ENCODE peak calls at places on chromosomes 16 and 17, in nine cellular contexts. M is PC-3, J is neural progenitor cell, V is OCI-LY7, W is GM23338, K is HCT116, G is GM23248, F is MM.1S, P is SK-N-SH. C is an unnamed sample. For H3K4me1, the result is how much of the 10 kb centered on the place peaks cover.

GRCh38 chr17:63275968-63276349 is 170.1 kb downstream of the CYB561 start:
- DNase-seq in M (no peak), J (no peak), V (no peak), W (no peak), K (no peak), G (peak), F (no peak), P (no peak), C (no peak)

GRCh38 chr17:67487506-67487905 is 110.4 kb downstream of the PITPNC1 start:
- DNase-seq in M (no peak), J (no peak), V (no peak), W (no peak), K (no peak), G (peak), F (no peak), P (no peak), C (no peak)

GRCh38 chr17:80847506-80848230 is 144.0 kb upstream of the CHMP6 start:
- DNase-seq in M (no peak), J (no peak), V (no peak), W (no peak), K (no peak), G (no peak), F (no peak), P (no peak), C (no peak)

GRCh38 chr17:17120294-17120693 is 78.0 kb downstream of the MPRIP start:
- DNase-seq in M (no peak), J (no peak), V (no peak), W (no peak), K (no peak), G (peak), F (no peak), P (no peak), C (no peak)

GRCh38 chr17:20266806-20267458 is 200.4 kb downstream of the LGALS9B start:
- DNase-seq in M (no peak), J (no peak), V (no peak), W (no peak), K (no peak), G (peak), F (no peak), P (no peak), C (peak)

GRCh38 chr17:44105941-44106340 is 17.5 kb downstream of the HDAC5 start:
- DNase-seq in M (no peak), J (no peak), V (peak), W (no peak), K (no peak), G (no peak), F (no peak), P (peak), C (no peak)

GRCh38 chr16:61146429-61146828 is 889.8 kb downstream of the CDH8 start:
- DNase-seq in M (no peak), J (no peak), V (peak), W (no peak), K (no peak), G (no peak), F (peak), P (no peak), C (no peak)

GRCh38 chr17:49333806-49334205 is 28.2 kb downstream of the ZNF652 start:
- DNase-seq in M (no peak), J (no peak), V (no peak), W (no peak), K (no peak), G (peak), F (no peak), P (no peak), C (no peak)

GRCh38 chr17:16923097-16923903 is 48.6 kb downstream of the TNFRSF13B start:
- DNase-seq in M (no peak), J (no peak), V (no peak), W (no peak), K (no peak), G (no peak), F (no peak), P (no peak), C (no peak)

GRCh38 chr17:20774472-20775135 is 195.1 kb downstream of the CDRT15L2 start:
- DNase-seq in M (no peak), J (no peak), V (no peak), W (no peak), K (no peak), G (peak), F (peak), P (no peak), C (no peak)

GRCh38 chr17:50953831-50954601 is 87.9 kb upstream of the TOB1 start:
- DNase-seq in M (no peak), J (peak), V (no peak), W (peak), K (no peak), G (peak), F (no peak), P (peak), C (peak)

GRCh38 chr17:82884923-82885322 is 45.1 kb upstream of the ZNF750 start:
- DNase-seq in M (no peak), J (no peak), V (peak), W (no peak), K (no peak), G (no peak), F (no peak), P (no peak), C (no peak)

GRCh38 chr17:58338907-58339774 is 10.5 kb upstream of the TSPOAP1 start:
- DNase-seq in M (no peak), J (peak), V (peak), W (peak), K (no peak), G (peak), F (peak), P (peak), C (no peak)

GRCh38 chr16:14186954-14187306 is 115.8 kb downstream of the MRTFB start:
- DNase-seq in M (no peak), J (no peak), V (no peak), W (no peak), K (no peak), G (peak), F (no peak), P (no peak), C (no peak)

GRCh38 chr17:33595783-33596182 is 302.7 kb upstream of the ASIC2 start:
- DNase-seq in M (no peak), J (peak), V (no peak), W (no peak), K (no peak), G (no peak), F (no peak), P (no peak), C (no peak)

GRCh38 chr16:81071816-81072215 is 5.2 kb downstream of the C16orf46 start:
- DNase-seq in M (peak), J (no peak), V (no peak), W (no peak), K (peak), G (no peak), F (no peak), P (no peak), C (no peak)

GRCh38 chr16:49740190-49740589 is 115.7 kb downstream of the ZNF423 start:
- DNase-seq in M (no peak), J (no peak), V (no peak), W (no peak), K (no peak), G (no peak), F (no peak), P (no peak), C (no peak)

GRCh38 chr17:43530303-43531081 is 15.6 kb downstream of the ETV4 start:
- DNase-seq in M (no peak), J (peak), V (no peak), W (peak), K (peak), G (peak), F (no peak), P (no peak), C (peak)

GRCh38 chr17:9241774-9242496 is 220.6 kb downstream of the NTN1 start:
- DNase-seq in M (no peak), J (no peak), V (no peak), W (no peak), K (no peak), G (no peak), F (no peak), P (no peak), C (no peak)

GRCh38 chr17:81553018-81553615 is 964 bp upstream of the FAAP100 start:
- DNase-seq in M (peak), J (peak), V (peak), W (peak), K (peak), G (peak), F (peak), P (peak), C (peak)

GRCh38 chr17:75079023-75079373 is 8.8 kb upstream of the SLC16A5 start:
- DNase-seq in M (no peak), J (no peak), V (no peak), W (no peak), K (no peak), G (no peak), F (no peak), P (no peak), C (no peak)

GRCh38 chr17:14337596-14338079 is 36.8 kb downstream of the HS3ST3B1 start:
- DNase-seq in M (no peak), J (no peak), V (no peak), W (no peak), K (no peak), G (no peak), F (no peak), P (no peak), C (no peak)

GRCh38 chr16:57603110-57604024 is 25.1 kb upstream of the ADGRG1 start:
- DNase-seq in M (no peak), J (no peak), V (no peak), W (no peak), K (no peak), G (no peak), F (no peak), P (no peak), C (no peak)

GRCh38 chr16:25298165-25298872 is 40.7 kb upstream of the ZKSCAN2 start:
- DNase-seq in M (peak), J (no peak), V (no peak), W (no peak), K (no peak), G (no peak), F (no peak), P (peak), C (no peak)

GRCh38 chr16:22093952-22094351 is 1.6 kb downstream of the VWA3A start:
- DNase-seq in M (no peak), J (peak), V (no peak), W (no peak), K (no peak), G (no peak), F (no peak), P (no peak), C (no peak)

GRCh38 chr17:21272881-21273839 is 11.4 kb upstream of the MAP2K3 start:
- DNase-seq in M (peak), J (no peak), V (peak), W (no peak), K (no peak), G (no peak), F (no peak), P (no peak), C (no peak)

GRCh38 chr17:6930754-6931153 is 65.1 kb upstream of the ALOX12 start:
- DNase-seq in M (no peak), J (no peak), V (no peak), W (no peak), K (no peak), G (no peak), F (no peak), P (no peak), C (no peak)

GRCh38 chr17:15507896-15508295 is 40.5 kb upstream of the CDRT4 start:
- DNase-seq in M (no peak), J (no peak), V (no peak), W (no peak), K (no peak), G (no peak), F (no peak), P (no peak), C (no peak)

GRCh38 chr16:54412777-54413455 is 126.3 kb upstream of the IRX3 start:
- DNase-seq in M (no peak), J (no peak), V (no peak), W (no peak), K (no peak), G (no peak), F (no peak), P (no peak), C (no peak)

GRCh38 chr17:42107597-42108576 is 4.6 kb downstream of the DHX58 start:
- DNase-seq in M (no peak), J (peak), V (peak), W (peak), K (peak), G (peak), F (peak), P (peak), C (peak)

GRCh38 chr16:9139965-9140364 is 48.5 kb downstream of the HAPSTR1 start:
- DNase-seq in M (peak), J (peak), V (peak), W (peak), K (peak), G (peak), F (no peak), P (peak), C (no peak)

GRCh38 chr17:17171991-17172939 is 33.9 kb downstream of the PLD6 start:
- DNase-seq in M (no peak), J (no peak), V (no peak), W (peak), K (no peak), G (no peak), F (no peak), P (no peak), C (no peak)

GRCh38 chr17:28705074-28705659 is 6.5 kb downstream of the PROCA1 start:
- DNase-seq in M (no peak), J (no peak), V (no peak), W (no peak), K (no peak), G (no peak), F (no peak), P (no peak), C (no peak)

GRCh38 chr17:35241520-35241919 is 1.4 kb upstream of the SLFN5 start:
- DNase-seq in M (no peak), J (no peak), V (no peak), W (peak), K (no peak), G (no peak), F (no peak), P (no peak), C (no peak)

DNA sequence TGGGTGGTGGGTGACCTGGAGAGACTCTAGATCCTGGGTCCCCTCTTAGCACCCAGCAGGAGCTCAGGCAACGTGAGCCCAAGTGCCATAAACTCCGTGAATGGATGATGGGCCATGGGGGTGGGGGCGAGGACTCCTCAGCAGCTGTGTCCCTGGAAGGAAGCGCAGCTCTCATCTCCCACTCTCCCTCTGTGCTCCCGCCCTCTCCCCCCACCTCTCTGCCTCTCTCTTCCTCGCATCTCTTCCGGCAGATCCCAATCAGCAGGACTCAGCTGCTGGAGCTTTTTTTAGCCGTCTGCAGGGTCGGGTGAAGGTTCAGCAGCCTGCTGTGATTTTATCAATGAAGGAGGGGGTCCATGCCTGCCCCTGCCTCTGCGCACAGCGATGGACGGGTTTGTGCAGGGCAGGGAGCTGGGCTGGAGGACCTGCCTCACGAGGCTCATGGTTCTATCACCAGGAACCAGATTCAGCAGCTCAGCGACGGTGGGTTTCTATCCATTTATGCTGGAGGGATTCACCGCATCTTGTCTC is 8.3 kb downstream of the CCR7 start:
- DNase-seq in M (no peak), J (no peak), V (no peak), W (no peak), K (no peak), G (no peak), F (no peak), P (peak), C (no peak)
- H3K4me1 ChIP-seq in M (under half), J (under half), V (under half), W (under half), K (under half), G (under half), F (under half), P (under half), C (under half)

DNA sequence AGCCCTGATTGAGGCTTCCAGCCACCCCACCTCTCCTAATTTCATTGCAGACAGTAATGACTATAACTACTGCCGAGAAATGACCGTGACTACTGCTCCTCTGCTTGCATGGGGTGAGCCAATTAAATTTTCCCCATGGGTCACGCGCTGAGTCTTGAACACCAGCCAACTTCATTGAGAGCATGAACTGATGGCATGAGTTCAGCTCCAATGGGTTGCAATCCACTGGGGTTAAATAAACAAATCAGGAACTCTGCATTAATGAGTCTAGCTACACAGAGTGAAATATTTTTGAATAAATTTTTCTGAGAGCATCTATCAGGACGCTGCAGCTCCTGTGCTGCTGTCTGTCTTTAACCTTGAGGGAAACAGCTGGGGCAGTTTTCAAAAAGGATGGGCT is 61.6 kb upstream of the CLEC3A start:
- DNase-seq in M (no peak), J (no peak), V (no peak), W (no peak), K (no peak), G (no peak), F (no peak), P (no peak), C (no peak)
- H3K4me2 ChIP-seq in M (no peak), J (no peak), V (no peak), W (no peak), K (no peak), G (no peak), F (no peak), P (no peak), C (no peak)

DNA sequence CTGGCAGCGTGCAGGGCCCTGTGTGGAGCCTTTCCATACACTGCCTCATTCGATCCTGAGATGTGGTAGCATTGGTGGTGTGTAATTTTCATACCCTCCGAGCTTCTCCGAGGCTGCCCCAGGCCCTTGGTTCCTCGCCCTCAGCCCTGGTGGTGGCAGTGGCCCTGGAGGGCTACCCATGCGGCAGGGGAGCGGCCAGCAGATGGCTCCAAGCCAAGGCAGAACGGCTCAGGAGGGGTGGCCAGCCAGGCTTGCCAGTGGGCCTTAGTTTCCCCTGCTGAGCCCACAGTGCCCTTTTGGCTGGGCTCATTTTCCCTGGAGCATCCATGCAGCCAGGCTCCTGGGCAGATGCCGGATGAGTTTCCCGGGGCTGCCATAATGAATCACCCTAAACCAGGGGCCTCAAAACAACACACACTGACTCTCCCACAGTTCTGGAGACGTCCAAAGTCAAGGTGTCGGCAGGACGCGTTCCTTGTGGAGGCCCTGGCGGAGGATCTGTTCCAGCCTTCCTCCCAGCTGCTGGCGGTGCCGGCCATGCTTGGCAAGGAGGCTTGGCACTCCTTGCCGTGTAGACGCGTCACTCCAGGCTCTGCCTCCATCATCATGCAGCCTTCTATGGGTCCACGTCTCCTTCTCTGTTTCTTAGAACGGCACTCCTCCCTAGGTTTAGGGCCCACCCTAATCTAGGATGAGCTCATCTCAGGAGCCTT is 158.8 kb upstream of the GSE1 start:
- DNase-seq in M (no peak), J (no peak), V (no peak), W (no peak), K (no peak), G (no peak), F (no peak), P (no peak), C (no peak)
- TF ChIP-seq EZH2phosphoT487 in M (no peak), J (no peak), V (no peak), W (no peak), K (no peak), G (no peak), F (no peak), P (no peak), C (no peak)

GRCh38 chr16:86490859-86491642 is 19.3 kb upstream of the FOXF1 start:
- DNase-seq in M (peak), J (no peak), V (no peak), W (no peak), K (no peak), G (peak), F (no peak), P (no peak), C (no peak)

GRCh38 chr16:86491643-86492030 is 18.7 kb upstream of the FOXF1 start:
- DNase-seq in M (no peak), J (no peak), V (no peak), W (no peak), K (no peak), G (no peak), F (no peak), P (no peak), C (no peak)

GRCh38 chr16:86494039-86494564 is 16.2 kb upstream of the FOXF1 start:
- DNase-seq in M (no peak), J (peak), V (no peak), W (no peak), K (no peak), G (no peak), F (no peak), P (no peak), C (no peak)

GRCh38 chr16:86492961-86493639 is 17.2 kb upstream of the FOXF1 start:
- DNase-seq in M (no peak), J (no peak), V (no peak), W (no peak), K (no peak), G (no peak), F (no peak), P (no peak), C (no peak)

GRCh38 chr16:86492267-86492960 is 17.9 kb upstream of the FOXF1 start:
- DNase-seq in M (no peak), J (no peak), V (no peak), W (no peak), K (no peak), G (no peak), F (no peak), P (no peak), C (no peak)
- H3K4me1 ChIP-seq in M (under half), J (under half), V (under half), W (under half), K (under half), G (under half), F (under half), P (under half), C (under half)

DNA sequence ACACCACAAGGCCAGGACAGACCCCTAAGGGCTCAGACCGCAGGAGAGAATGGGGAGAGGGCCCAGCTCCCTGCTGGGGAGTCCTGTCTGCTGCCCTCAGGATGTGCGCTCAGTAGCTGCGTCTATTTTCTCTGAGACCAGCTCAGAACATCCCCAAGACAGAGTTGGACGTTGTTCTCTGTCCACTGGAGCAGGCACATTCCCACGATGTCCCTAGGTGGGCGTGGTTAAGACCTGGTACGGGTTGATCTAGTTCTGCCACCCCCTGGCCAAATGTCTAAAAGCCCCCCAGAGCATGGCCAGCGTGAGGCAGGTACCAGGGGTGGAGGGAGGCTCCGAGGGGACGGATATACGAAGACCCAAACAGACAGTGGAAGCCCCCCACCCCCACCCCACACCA is 842 bp upstream of the CALB2 start:
- DNase-seq in M (peak), J (peak), V (no peak), W (peak), K (no peak), G (peak), F (no peak), P (peak), C (no peak)
- H3K4me2 ChIP-seq in M (peak), J (peak), V (no peak), W (peak), K (peak), G (no peak), F (peak), P (no peak), C (no peak)